ENCODE peak calls at places on chromosome 5, in five cellular contexts. One of them, this sample, is unnamed.

GRCh38 chr5:177479774-177480173 is 6.3 kb upstream of the DBN1 start:
- DNase-seq in H1: no peak
- DNase-seq in H9: no peak
- DNase-seq in mesenchymal stem cell: peak; percentile 85
- DNase-seq in trophoblast cell: no peak
- DNase-seq in this sample: no peak

GRCh38 chr5:174527936-174528557 is 196.3 kb upstream of the MSX2 start:
- DNase-seq in H1: no peak
- DNase-seq in H9: no peak
- DNase-seq in mesenchymal stem cell: no peak
- DNase-seq in trophoblast cell: no peak
- DNase-seq in this sample: no peak

GRCh38 chr5:158287643-158288228 is 428.8 kb upstream of the CLINT1 start:
- DNase-seq in H1: no peak
- DNase-seq in H9: no peak
- DNase-seq in mesenchymal stem cell: peak; percentile 67
- DNase-seq in trophoblast cell: no peak
- DNase-seq in this sample: no peak

GRCh38 chr5:25090275-25090674 is 445.5 kb upstream of the CDH10 start:
- DNase-seq in H1: no peak
- DNase-seq in H9: no peak
- DNase-seq in mesenchymal stem cell: no peak
- DNase-seq in trophoblast cell: no peak
- DNase-seq in this sample: no peak

GRCh38 chr5:83306572-83307241 is 164.8 kb upstream of the VCAN start:
- DNase-seq in H1: no peak
- DNase-seq in H9: no peak
- DNase-seq in mesenchymal stem cell: peak; percentile 91
- DNase-seq in trophoblast cell: peak; percentile 42
- DNase-seq in this sample: no peak

GRCh38 chr5:31663519-31663918 is 24.6 kb downstream of the PDZD2 start:
- DNase-seq in H1: no peak
- DNase-seq in H9: no peak
- DNase-seq in mesenchymal stem cell: no peak
- DNase-seq in trophoblast cell: no peak
- DNase-seq in this sample: no peak

GRCh38 chr5:149422429-149423286 is 43.6 kb upstream of the IL17B start:
- DNase-seq in H1: no peak
- DNase-seq in H9: peak; percentile 70
- DNase-seq in mesenchymal stem cell: peak; percentile 99
- DNase-seq in trophoblast cell: no peak
- DNase-seq in this sample: no peak

GRCh38 chr5:6713274-6714181 is at the start of gene TENT4A:
- DNase-seq in H1: peak; percentile 55
- DNase-seq in H9: no peak
- DNase-seq in mesenchymal stem cell: no peak
- DNase-seq in trophoblast cell: peak; percentile 29
- DNase-seq in this sample: no peak

GRCh38 chr5:53874409-53874808 is 314.0 kb downstream of the NDUFS4 start:
- DNase-seq in H1: peak; percentile 54
- DNase-seq in H9: peak; percentile 44
- DNase-seq in mesenchymal stem cell: no peak
- DNase-seq in trophoblast cell: no peak
- DNase-seq in this sample: no peak

GRCh38 chr5:1511651-1512540 is 11.9 kb downstream of the LPCAT1 start:
- DNase-seq in H1: peak; percentile 45
- DNase-seq in H9: peak; percentile 48
- DNase-seq in mesenchymal stem cell: peak; percentile 57
- DNase-seq in trophoblast cell: no peak
- DNase-seq in this sample: no peak

GRCh38 chr5:161058751-161059150 is 206.7 kb upstream of the ATP10B start:
- DNase-seq in H1: no peak
- DNase-seq in H9: no peak
- DNase-seq in mesenchymal stem cell: no peak
- DNase-seq in trophoblast cell: no peak
- DNase-seq in this sample: no peak

GRCh38 chr5:98314262-98314661 is 459.2 kb upstream of the RGMB start:
- DNase-seq in H1: no peak
- DNase-seq in H9: no peak
- DNase-seq in mesenchymal stem cell: peak; percentile 69
- DNase-seq in trophoblast cell: peak; percentile 65
- DNase-seq in this sample: no peak

GRCh38 chr5:64576241-64576640 is 70.4 kb downstream of the RGS7BP start:
- DNase-seq in H1: no peak
- DNase-seq in H9: no peak
- DNase-seq in mesenchymal stem cell: no peak
- DNase-seq in trophoblast cell: no peak
- DNase-seq in this sample: no peak

GRCh38 chr5:179382486-179382885 is 37.2 kb upstream of the ADAMTS2 start:
- DNase-seq in H1: no peak
- DNase-seq in H9: peak; percentile 18
- DNase-seq in mesenchymal stem cell: no peak
- DNase-seq in trophoblast cell: peak; percentile 39
- DNase-seq in this sample: no peak

GRCh38 chr5:16550316-16550952 is 66.4 kb downstream of the RETREG1 start:
- DNase-seq in H1: peak; percentile 60
- DNase-seq in H9: peak; percentile 68
- DNase-seq in mesenchymal stem cell: peak; percentile 57
- DNase-seq in trophoblast cell: peak; percentile 80
- DNase-seq in this sample: no peak

GRCh38 chr5:95876782-95877181 is 54.3 kb upstream of the GLRX start:
- DNase-seq in H1: no peak
- DNase-seq in H9: no peak
- DNase-seq in mesenchymal stem cell: no peak
- DNase-seq in trophoblast cell: no peak
- DNase-seq in this sample: no peak
- H2BK12ac ChIP-seq in H1: no peak overlapping the region
- H2BK12ac ChIP-seq in H9: no peak overlapping the region
- H2BK12ac ChIP-seq in mesenchymal stem cell: no peak overlapping the region
- H2BK12ac ChIP-seq in trophoblast cell: no peak overlapping the region
- H2BK12ac ChIP-seq in this sample: no peak overlapping the region

DNA sequence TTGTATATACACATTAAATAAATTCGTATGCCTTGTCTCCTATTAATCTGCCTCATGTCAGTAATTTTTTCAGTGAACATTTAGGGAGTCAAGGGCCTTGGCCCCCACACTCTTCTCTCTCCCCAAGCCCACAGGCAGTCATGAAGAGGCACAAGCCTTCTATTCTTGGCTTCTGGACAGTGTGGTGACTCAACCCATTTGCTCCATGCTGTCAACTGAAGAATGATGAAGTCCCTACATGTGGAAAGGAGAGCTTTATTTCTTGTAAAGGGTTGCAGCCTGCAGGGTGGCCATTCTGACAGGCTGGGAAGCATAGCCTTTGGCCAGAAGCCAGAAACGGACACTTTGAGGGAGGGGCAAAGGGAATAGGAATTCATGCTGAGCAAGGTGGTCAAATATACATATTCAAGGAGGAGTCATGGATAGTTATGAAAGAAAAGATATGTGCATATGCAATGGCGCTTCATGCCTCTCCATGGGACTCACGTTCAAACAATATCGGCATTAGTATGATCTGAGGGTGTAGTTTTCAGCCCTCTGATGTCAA is 31.4 kb downstream of the ANKRA2 start:
- DNase-seq in H1: no peak
- DNase-seq in H9: no peak
- DNase-seq in mesenchymal stem cell: peak; percentile 50
- DNase-seq in trophoblast cell: no peak
- DNase-seq in this sample: no peak
- H3K4me2 ChIP-seq in H1: no peak overlapping the region
- H3K4me2 ChIP-seq in H9: no peak overlapping the region
- H3K4me2 ChIP-seq in mesenchymal stem cell: no peak overlapping the region
- H3K4me2 ChIP-seq in trophoblast cell: no peak overlapping the region
- H3K4me2 ChIP-seq in this sample: no peak overlapping the region

GRCh38 chr5:57948091-57948490 is 465.5 kb upstream of the ACTBL2 start:
- DNase-seq in H1: no peak
- DNase-seq in H9: no peak
- DNase-seq in mesenchymal stem cell: no peak
- DNase-seq in trophoblast cell: no peak
- DNase-seq in this sample: no peak
- H2BK12ac ChIP-seq in H1: no peak overlapping the region
- H2BK12ac ChIP-seq in H9: no peak overlapping the region
- H2BK12ac ChIP-seq in mesenchymal stem cell: no peak overlapping the region
- H2BK12ac ChIP-seq in trophoblast cell: no peak overlapping the region
- H2BK12ac ChIP-seq in this sample: no peak overlapping the region

GRCh38 chr5:96616801-96617200 is 45.4 kb upstream of the CAST start:
- DNase-seq in H1: no peak
- DNase-seq in H9: no peak
- DNase-seq in mesenchymal stem cell: no peak
- DNase-seq in trophoblast cell: no peak
- DNase-seq in this sample: no peak

GRCh38 chr5:96610747-96611146 is 51.4 kb upstream of the CAST start:
- DNase-seq in H1: no peak
- DNase-seq in H9: no peak
- DNase-seq in mesenchymal stem cell: no peak
- DNase-seq in trophoblast cell: no peak
- DNase-seq in this sample: no peak

GRCh38 chr5:96609369-96609768 is 52.8 kb upstream of the CAST start:
- DNase-seq in H1: no peak
- DNase-seq in H9: no peak
- DNase-seq in mesenchymal stem cell: peak; percentile 20
- DNase-seq in trophoblast cell: no peak
- DNase-seq in this sample: no peak

GRCh38 chr5:96615223-96615622 is 47.0 kb upstream of the CAST start:
- DNase-seq in H1: no peak
- DNase-seq in H9: no peak
- DNase-seq in mesenchymal stem cell: no peak
- DNase-seq in trophoblast cell: no peak
- DNase-seq in this sample: no peak

DNA sequence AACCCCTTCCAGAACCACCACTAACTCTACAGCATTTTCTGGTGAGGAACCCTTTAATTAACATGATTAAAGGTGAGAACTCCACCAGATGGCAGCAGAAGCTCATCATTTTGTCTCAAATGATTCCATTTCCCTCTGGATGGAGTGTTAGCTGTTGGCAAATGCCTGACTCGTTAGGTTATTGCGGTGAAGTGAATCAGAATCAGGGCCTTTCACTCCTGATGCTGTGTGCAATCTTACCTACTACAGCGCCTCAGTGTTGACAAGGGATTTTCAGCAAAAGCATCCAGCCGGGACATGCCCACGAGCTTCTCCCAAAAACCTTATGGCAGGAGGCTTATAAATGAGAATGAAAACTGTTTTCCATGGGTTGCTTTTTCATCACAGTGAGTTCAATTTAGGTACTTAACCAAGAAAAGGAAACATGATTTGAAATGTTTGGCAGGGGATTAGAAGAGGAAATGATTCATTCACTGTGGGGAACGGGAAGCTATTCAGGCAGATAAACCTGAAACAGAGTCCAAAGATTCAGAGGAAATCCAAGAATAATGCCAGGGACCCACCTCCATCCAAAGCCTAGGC is 48.0 kb upstream of the CAST start:
- DNase-seq in H1: peak; percentile 54
- DNase-seq in H9: peak; percentile 52
- DNase-seq in mesenchymal stem cell: peak; percentile 94
- DNase-seq in trophoblast cell: peak; percentile 93
- DNase-seq in this sample: peak; percentile 66
- H3K4me2 ChIP-seq in H1: no peak overlapping the region
- H3K4me2 ChIP-seq in H9: no peak overlapping the region
- H3K4me2 ChIP-seq in mesenchymal stem cell: no peak overlapping the region
- H3K4me2 ChIP-seq in trophoblast cell: no peak overlapping the region
- H3K4me2 ChIP-seq in this sample: no peak overlapping the region

GRCh38 chr5:92758552-92758951 is 822.5 kb downstream of the NR2F1-AS1 start:
- DNase-seq in H1: no peak
- DNase-seq in H9: no peak
- DNase-seq in mesenchymal stem cell: peak; percentile 47
- DNase-seq in trophoblast cell: peak; percentile 17
- DNase-seq in this sample: no peak

GRCh38 chr5:92760550-92760949 is 820.5 kb downstream of the NR2F1-AS1 start:
- DNase-seq in H1: no peak
- DNase-seq in H9: no peak
- DNase-seq in mesenchymal stem cell: no peak
- DNase-seq in trophoblast cell: no peak
- DNase-seq in this sample: no peak

GRCh38 chr5:92761585-92761984 is 819.4 kb downstream of the NR2F1-AS1 start:
- DNase-seq in H1: no peak
- DNase-seq in H9: no peak
- DNase-seq in mesenchymal stem cell: no peak
- DNase-seq in trophoblast cell: no peak
- DNase-seq in this sample: no peak
- H2BK12ac ChIP-seq in H1: no peak overlapping the region
- H2BK12ac ChIP-seq in H9: no peak overlapping the region
- H2BK12ac ChIP-seq in mesenchymal stem cell: no peak overlapping the region
- H2BK12ac ChIP-seq in trophoblast cell: no peak overlapping the region
- H2BK12ac ChIP-seq in this sample: no peak overlapping the region

DNA sequence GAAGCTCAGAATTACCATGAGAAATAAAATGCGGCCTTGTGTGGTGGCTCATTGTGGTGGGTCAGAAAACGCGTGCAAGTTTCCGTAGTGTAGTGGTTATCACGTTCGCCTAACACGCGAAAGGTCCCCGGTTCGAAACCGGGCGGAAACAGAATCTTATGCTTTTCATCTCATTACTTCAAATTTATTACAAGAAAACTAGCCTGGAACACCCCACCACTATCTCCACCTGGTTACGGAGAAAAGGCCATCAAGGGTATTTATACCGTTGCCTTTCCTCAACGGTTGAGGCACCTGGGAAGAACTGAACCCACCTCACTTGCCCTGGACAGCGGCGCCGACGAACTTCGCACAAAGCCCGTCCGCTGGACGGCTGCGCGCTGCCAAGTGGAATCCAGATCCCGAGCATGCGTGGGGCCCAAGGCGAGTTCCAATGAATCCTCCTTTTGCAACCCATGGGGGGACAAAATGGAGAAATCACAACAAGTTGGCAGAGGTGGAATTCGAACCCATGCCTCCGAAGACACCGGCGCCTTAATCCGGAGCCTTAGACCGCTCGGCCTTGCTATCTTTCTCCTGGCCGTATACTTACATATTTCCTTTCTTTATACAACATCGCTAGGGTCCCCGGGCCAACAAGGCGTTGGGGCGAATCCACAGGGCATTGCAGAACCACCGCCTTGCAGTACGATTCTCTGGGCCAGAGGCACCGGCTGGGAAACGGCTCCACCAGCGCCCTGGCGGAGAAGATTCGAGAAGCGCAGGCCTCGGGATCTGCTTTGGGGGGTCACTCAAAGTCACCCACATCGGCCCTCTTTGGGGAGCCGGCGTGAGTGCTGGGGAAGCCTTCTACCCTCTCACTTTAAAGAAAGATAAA is 16.9 kb downstream of the OR2V2 start:
- DNase-seq in H1: peak; percentile 63
- DNase-seq in H9: no peak
- DNase-seq in mesenchymal stem cell: peak; percentile 36
- DNase-seq in trophoblast cell: no peak
- DNase-seq in this sample: no peak
- H3K4me2 ChIP-seq in H1: peak overlapping the region; percentile 79
- H3K4me2 ChIP-seq in H9: peak overlapping the region; percentile 70
- H3K4me2 ChIP-seq in mesenchymal stem cell: no peak overlapping the region
- H3K4me2 ChIP-seq in trophoblast cell: peak overlapping the region; percentile 4
- H3K4me2 ChIP-seq in this sample: peak overlapping the region; percentile 19

GRCh38 chr5:68419637-68420452 is 204.3 kb downstream of the PIK3R1 start:
- DNase-seq in H1: no peak
- DNase-seq in H9: no peak
- DNase-seq in mesenchymal stem cell: peak; percentile 75
- DNase-seq in trophoblast cell: no peak
- DNase-seq in this sample: no peak
- H2BK12ac ChIP-seq in H1: no peak overlapping the region
- H2BK12ac ChIP-seq in H9: no peak overlapping the region
- H2BK12ac ChIP-seq in mesenchymal stem cell: peak overlapping the region; percentile 29
- H2BK12ac ChIP-seq in trophoblast cell: peak overlapping the region; percentile 93
- H2BK12ac ChIP-seq in this sample: no peak overlapping the region